ENCODE peak calls at places on chromosomes 5 and 9, in six cellular contexts. Q is mucosa of gallbladder; Z is stimulated activated naive CD4-positive, alpha-beta T cell; G is pancreas; B is NCI-H774; H is NCI-H1092. P is an unnamed sample.

GRCh38 chr5:146799235-146800015 is 79.1 kb downstream of the PPP2R2B start:
- DNase-seq in Q (no peak), Z (no peak), G (no peak), B (no peak), H (no peak), P (no peak)

GRCh38 chr5:147532157-147532556 is 22.3 kb upstream of the DPYSL3 start:
- DNase-seq in Q (no peak), Z (no peak), G (no peak), B (no peak), H (no peak), P (no peak)

GRCh38 chr5:53179681-53180080 is 70.1 kb upstream of the MOCS2 start:
- DNase-seq in Q (no peak), Z (no peak), G (no peak), B (no peak), H (no peak), P (no peak)

GRCh38 chr5:68415177-68416085 is 199.9 kb downstream of the PIK3R1 start:
- DNase-seq in Q (no peak), Z (no peak), G (no peak), B (no peak), H (no peak), P (no peak)

GRCh38 chr5:146081685-146082084 is 23.7 kb downstream of the PLAC8L1 start:
- DNase-seq in Q (no peak), Z (no peak), G (no peak), B (no peak), H (no peak), P (no peak)

GRCh38 chr5:146032911-146033310 is 72.5 kb downstream of the PLAC8L1 start:
- DNase-seq in Q (no peak), Z (no peak), G (no peak), B (no peak), H (no peak), P (no peak)

GRCh38 chr5:130277002-130277401 is 372.7 kb downstream of the CHSY3 start:
- DNase-seq in Q (no peak), Z (no peak), G (no peak), B (no peak), H (no peak), P (no peak)

GRCh38 chr5:39219433-39219832 is at the start of gene FYB1:
- DNase-seq in Q (no peak), Z (no peak), G (peak; percentile 38), B (no peak), H (no peak), P (no peak)

GRCh38 chr5:36403601-36404311 is 102.1 kb upstream of the RANBP3L start:
- DNase-seq in Q (peak; percentile 29), Z (no peak), G (no peak), B (no peak), H (no peak), P (no peak)

GRCh38 chr5:56669534-56670483 is 145.5 kb upstream of the MAP3K1 start:
- DNase-seq in Q (peak; percentile 52), Z (peak; percentile 22), G (peak; percentile 91), B (peak; percentile 69), H (peak; percentile 72), P (peak; percentile 23)

GRCh38 chr9:89256690-89257089 is 54.3 kb upstream of the CKS2 start:
- DNase-seq in Q (no peak), Z (no peak), G (no peak), B (no peak), H (no peak), P (no peak)

GRCh38 chr5:151667083-151667482 is 19.6 kb downstream of the SPARC start:
- DNase-seq in Q (no peak), Z (no peak), G (no peak), B (no peak), H (no peak), P (no peak)

GRCh38 chr5:78534148-78535009 is 114.2 kb downstream of the LHFPL2 start:
- DNase-seq in Q (no peak), Z (no peak), G (peak; percentile 42), B (no peak), H (no peak), P (no peak)

GRCh38 chr9:18233311-18233710 is 240.6 kb upstream of the ADAMTSL1 start:
- DNase-seq in Q (no peak), Z (no peak), G (no peak), B (no peak), H (no peak), P (no peak)

GRCh38 chr5:14265574-14265973 is 122.4 kb downstream of the TRIO start:
- DNase-seq in Q (no peak), Z (no peak), G (no peak), B (no peak), H (no peak), P (no peak)

GRCh38 chr5:103207653-103208052 is 50.9 kb upstream of the MACIR start:
- DNase-seq in Q (no peak), Z (no peak), G (no peak), B (no peak), H (no peak), P (no peak)

GRCh38 chr5:151800527-151800926 is 28.8 kb downstream of the G3BP1 start:
- DNase-seq in Q (no peak), Z (no peak), G (no peak), B (no peak), H (no peak), P (no peak)

GRCh38 chr9:114027159-114027895 is 50.8 kb downstream of the AMBP start:
- DNase-seq in Q (peak; percentile 5), Z (no peak), G (no peak), B (no peak), H (no peak), P (no peak)

GRCh38 chr5:179336126-179336870 is 9.0 kb downstream of the ADAMTS2 start:
- DNase-seq in Q (no peak), Z (no peak), G (no peak), B (no peak), H (no peak), P (no peak)

GRCh38 chr5:2695200-2695891 is 56.1 kb downstream of the IRX2 start:
- DNase-seq in Q (no peak), Z (no peak), G (no peak), B (peak; percentile 58), H (no peak), P (no peak)

GRCh38 chr5:173920866-173921265 is 32.7 kb downstream of the CPEB4 start:
- DNase-seq in Q (no peak), Z (no peak), G (no peak), B (no peak), H (no peak), P (no peak)

GRCh38 chr9:35611230-35611797 is 6.3 kb downstream of the TESK1 start:
- DNase-seq in Q (peak; percentile 47), Z (peak; percentile 19), G (no peak), B (no peak), H (no peak), P (peak; percentile 31)

GRCh38 chr5:140548300-140548688 is 832 bp downstream of the EIF4EBP3 start:
- DNase-seq in Q (peak; percentile 88), Z (no peak), G (no peak), B (no peak), H (no peak), P (no peak)

GRCh38 chr5:167406503-167406902 is 884.9 kb upstream of the WWC1 start:
- DNase-seq in Q (no peak), Z (no peak), G (no peak), B (no peak), H (no peak), P (no peak)

GRCh38 chr9:136437839-136438547 is 1.7 kb downstream of the INPP5E start:
- DNase-seq in Q (no peak), Z (no peak), G (no peak), B (no peak), H (no peak), P (peak; percentile 25)

GRCh38 chr9:89731262-89731980 is 126.6 kb downstream of the GADD45G start:
- DNase-seq in Q (no peak), Z (no peak), G (no peak), B (no peak), H (no peak), P (no peak)

GRCh38 chr9:94867842-94868312 is 141.4 kb downstream of the AOPEP start:
- DNase-seq in Q (no peak), Z (no peak), G (no peak), B (no peak), H (no peak), P (no peak)

GRCh38 chr5:1733369-1733768 is 66.3 kb downstream of the MRPL36 start:
- DNase-seq in Q (peak; percentile 6), Z (no peak), G (no peak), B (no peak), H (no peak), P (no peak)

GRCh38 chr5:34923694-34924461 is 5.5 kb upstream of the DNAJC21 start:
- DNase-seq in Q (peak; percentile 24), Z (no peak), G (no peak), B (no peak), H (no peak), P (no peak)

GRCh38 chr9:89357331-89358197 is 39.3 kb downstream of the SECISBP2 start:
- DNase-seq in Q (peak; percentile 18), Z (no peak), G (peak; percentile 9), B (no peak), H (no peak), P (no peak)

GRCh38 chr9:4048441-4048840 is 251.4 kb downstream of the GLIS3 start:
- DNase-seq in Q (no peak), Z (no peak), G (no peak), B (no peak), H (no peak), P (no peak)

GRCh38 chr5:82676663-82677062 is 398.5 kb upstream of the RPS23 start:
- DNase-seq in Q (no peak), Z (no peak), G (no peak), B (no peak), H (no peak), P (no peak)

GRCh38 chr5:117110548-117110947 is 535.9 kb upstream of the SEMA6A start:
- DNase-seq in Q (no peak), Z (no peak), G (no peak), B (no peak), H (no peak), P (no peak)

GRCh38 chr5:176653986-176654385 is 6.7 kb downstream of the TSPAN17 start:
- DNase-seq in Q (no peak), Z (no peak), G (no peak), B (no peak), H (no peak), P (no peak)

GRCh38 chr5:73899055-73899454 is 273.1 kb downstream of the ARHGEF28 start:
- DNase-seq in Q (no peak), Z (no peak), G (no peak), B (no peak), H (no peak), P (no peak)